ENCODE peak calls at places on chromosomes 12 and 14, in nine cellular contexts. R is hypothalamus; F is GM04503; E is HCEC 1CT; W is choroid plexus epithelial cell; C is NCI-H524; S is left cardiac atrium; B is uterus; P is CD4-positive, CD25-positive, alpha-beta regulatory T cell. Z is an unnamed sample.

GRCh38 chr14:99234982-99235491 is 37.0 kb downstream of the BCL11B start:
- DNase-seq in F (no peak), C (no peak), R (peak), P (peak), B (no peak), S (no peak), W (no peak), E (no peak), Z (peak)

GRCh38 chr12:23204933-23205778 is 580.2 kb downstream of the ETNK1 start:
- DNase-seq in B (no peak), W (peak), E (peak), C (peak), R (peak), F (peak), P (peak), S (no peak), Z (peak)

GRCh38 chr14:24224618-24225071 is 7.5 kb downstream of the NEDD8 start:
- DNase-seq in R (no peak), C (no peak), P (no peak), E (peak), S (no peak), W (peak), F (peak), B (no peak), Z (no peak)

GRCh38 chr14:104150201-104151027 is 12.0 kb downstream of the KIF26A start:
- DNase-seq in E (no peak), F (peak), W (peak), S (no peak), P (no peak), B (no peak), C (peak), R (no peak), Z (no peak)

GRCh38 chr12:98743362-98743953 is 98.4 kb downstream of the APAF1 start:
- DNase-seq in B (no peak), R (no peak), S (no peak), C (no peak), F (no peak), E (peak), P (peak), W (peak), Z (peak)

GRCh38 chr14:35806006-35806907 is 2.8 kb downstream of the RALGAPA1 start:
- DNase-seq in F (no peak), B (no peak), W (no peak), S (no peak), C (no peak), E (no peak), R (no peak), P (no peak), Z (no peak)

GRCh38 chr14:59939828-59940227 is 19.9 kb downstream of the LRRC9 start:
- DNase-seq in W (no peak), F (no peak), S (no peak), C (no peak), P (no peak), B (no peak), R (no peak), E (no peak), Z (no peak)

GRCh38 chr12:65823481-65824313 is 586 bp upstream of the HMGA2 start:
- DNase-seq in F (no peak), E (peak), R (no peak), P (peak), W (peak), S (peak), B (no peak), C (peak), Z (peak)

GRCh38 chr12:132218915-132219314 is 74.7 kb downstream of the NOC4L start:
- DNase-seq in E (no peak), C (peak), F (no peak), P (peak), B (no peak), W (peak), S (peak), R (no peak), Z (peak)

GRCh38 chr14:41137741-41138140 is 468.9 kb upstream of the LRFN5 start:
- DNase-seq in E (no peak), P (no peak), R (no peak), C (no peak), S (no peak), B (no peak), F (no peak), W (no peak), Z (no peak)

GRCh38 chr14:23538785-23539184 is 12.8 kb downstream of the ZFHX2 start:
- DNase-seq in C (no peak), F (no peak), B (no peak), W (peak), E (peak), P (no peak), S (no peak), R (peak), Z (no peak)

GRCh38 chr14:61326847-61327246 is 5.5 kb downstream of the PRKCH start:
- DNase-seq in P (no peak), C (no peak), R (no peak), S (peak), B (peak), F (no peak), W (peak), E (no peak), Z (no peak)

GRCh38 chr12:16272222-16272621 is 5.3 kb downstream of the SLC15A5 start:
- DNase-seq in F (no peak), P (no peak), E (no peak), B (no peak), S (no peak), W (no peak), R (no peak), C (no peak), Z (no peak)

GRCh38 chr12:559907-560455 is 100.2 kb downstream of the B4GALNT3 start:
- DNase-seq in E (no peak), B (no peak), R (no peak), P (no peak), F (no peak), C (no peak), W (no peak), S (no peak), Z (no peak)

GRCh38 chr12:55619352-55620138 is 17.1 kb upstream of the OR10P1 start:
- DNase-seq in C (peak), F (peak), W (peak), E (peak), B (peak), R (peak), P (peak), S (no peak), Z (peak)

GRCh38 chr12:3275171-3276041 is 198.2 kb downstream of the TSPAN9 start:
- DNase-seq in F (no peak), C (no peak), B (peak), P (peak), R (peak), S (peak), W (peak), E (peak), Z (peak)

GRCh38 chr14:77707355-77707723 is 484 bp downstream of the ALKBH1 start:
- DNase-seq in B (no peak), W (peak), R (peak), C (peak), F (peak), E (peak), S (no peak), P (peak), Z (peak)

GRCh38 chr14:35861204-35861868 is 35.2 kb downstream of the BRMS1L start:
- DNase-seq in C (no peak), W (no peak), S (no peak), B (no peak), R (no peak), E (no peak), F (no peak), P (no peak), Z (no peak)

GRCh38 chr12:109654357-109654756 is 59.3 kb upstream of the FAM222A start:
- DNase-seq in C (no peak), W (no peak), P (no peak), B (no peak), F (no peak), S (no peak), E (no peak), R (no peak), Z (no peak)

GRCh38 chr12:48979602-48980388 is 1.7 kb downstream of the WNT1 start:
- DNase-seq in B (no peak), C (no peak), P (peak), F (no peak), R (no peak), E (no peak), W (no peak), S (no peak), Z (peak)

GRCh38 chr12:38912116-38912515 is 6.7 kb upstream of the CPNE8 start:
- DNase-seq in F (no peak), W (no peak), B (no peak), P (no peak), S (no peak), R (no peak), E (no peak), C (no peak), Z (no peak)

GRCh38 chr12:53051058-53051880 is 1.4 kb downstream of the TNS2 start:
- DNase-seq in E (peak), P (no peak), S (peak), W (peak), R (peak), B (peak), C (no peak), F (no peak), Z (no peak)

GRCh38 chr12:116390656-116391335 is 113.3 kb upstream of the MED13L start:
- DNase-seq in R (no peak), F (no peak), S (no peak), E (peak), C (no peak), B (no peak), P (no peak), W (no peak), Z (no peak)

GRCh38 chr12:125185740-125186470 is 120.7 kb downstream of the AACS start:
- DNase-seq in R (peak), E (peak), S (peak), C (peak), F (no peak), B (no peak), W (peak), P (peak), Z (peak)

GRCh38 chr12:6667559-6668210 is 4.8 kb upstream of the ING4 start:
- DNase-seq in P (no peak), W (no peak), F (no peak), S (no peak), R (no peak), C (no peak), B (no peak), E (no peak), Z (no peak)

GRCh38 chr12:7497661-7498060 is 5.9 kb downstream of the CD163 start:
- DNase-seq in F (no peak), W (peak), C (no peak), S (no peak), B (no peak), E (peak), R (no peak), P (no peak), Z (no peak)

GRCh38 chr12:39846971-39847661 is 227.5 kb upstream of the ABCD2 start:
- DNase-seq in F (peak), S (no peak), B (no peak), P (no peak), W (peak), C (no peak), R (no peak), E (peak), Z (no peak)

GRCh38 chr14:61387076-61387475 is 65.7 kb downstream of the PRKCH start:
- DNase-seq in F (no peak), P (no peak), B (no peak), W (no peak), C (no peak), S (no peak), E (no peak), R (no peak), Z (no peak)

GRCh38 chr12:56683-57346 is 9.8 kb upstream of the IQSEC3 start:
- DNase-seq in F (no peak), P (no peak), R (no peak), E (no peak), S (no peak), W (no peak), B (no peak), C (no peak), Z (no peak)

Z was measured in activated CD8-positive, alpha-beta T cell treated with anti-CD3 and anti-CD28 coated beads for 36 hours.